ENCODE peak calls at places on chromosomes 6 and 20, in seven cellular contexts. S is mesendoderm; R is fibroblast of lung; X is mesenchymal stem cell; M is neural progenitor cell; H is cardiac fibroblast; A is naive thymus-derived CD4-positive, alpha-beta T cell. E is an unnamed sample.

GRCh38 chr20:8749101-8749500 is 319.8 kb upstream of the PLCB4 start:
- DNase-seq in A (no peak), H (peak), R (peak), M (no peak), S (no peak), X (no peak), E (no peak)

GRCh38 chr6:116108836-116109235 is 8.2 kb downstream of the NT5DC1 start:
- DNase-seq in R (no peak), A (no peak), M (no peak), H (no peak), S (peak), X (peak), E (no peak)

GRCh38 chr6:136566007-136566487 is 15.8 kb upstream of the MAP7 start:
- DNase-seq in R (no peak), X (no peak), A (no peak), M (no peak), H (no peak), S (no peak), E (no peak)

GRCh38 chr6:38184041-38184779 is 364.7 kb downstream of the ZFAND3 start:
- DNase-seq in H (no peak), A (no peak), X (no peak), R (no peak), S (no peak), M (no peak), E (no peak)

GRCh38 chr20:8309638-8310037 is 177.6 kb downstream of the PLCB1 start:
- DNase-seq in S (peak), R (peak), H (peak), M (peak), X (no peak), A (no peak), E (no peak)

GRCh38 chr20:25199473-25200265 is 4.2 kb downstream of the ENTPD6 start:
- DNase-seq in A (no peak), M (no peak), R (no peak), S (no peak), H (no peak), X (no peak), E (no peak)

GRCh38 chr6:92376711-92377110 is 1042.6 kb downstream of the EPHA7 start:
- DNase-seq in M (no peak), S (no peak), A (no peak), R (peak), X (peak), H (no peak), E (no peak)

GRCh38 chr6:6885521-6886088 is 222.2 kb upstream of the RREB1 start:
- DNase-seq in X (peak), M (no peak), S (no peak), A (no peak), R (no peak), H (no peak), E (no peak)

GRCh38 chr20:60310551-60310950 is 352.3 kb downstream of the CDH26 start:
- DNase-seq in H (no peak), S (no peak), X (no peak), A (no peak), M (no peak), R (no peak), E (no peak)

GRCh38 chr20:50992733-50993457 is 30.0 kb downstream of the KCNG1 start:
- DNase-seq in X (peak), R (peak), M (peak), H (peak), S (peak), A (peak), E (peak)

GRCh38 chr20:59751075-59751711 is 146.9 kb downstream of the PHACTR3 start:
- DNase-seq in M (peak), X (no peak), H (peak), A (no peak), R (peak), S (peak), E (peak)

GRCh38 chr20:16575390-16576140 is 2.3 kb upstream of the KIF16B start:
- DNase-seq in A (no peak), X (no peak), M (peak), R (no peak), H (no peak), S (peak), E (no peak)

GRCh38 chr6:166165558-166166313 is 1.9 kb downstream of the TBXT start:
- DNase-seq in M (no peak), H (no peak), X (no peak), S (peak), R (no peak), A (no peak), E (no peak)

DNA sequence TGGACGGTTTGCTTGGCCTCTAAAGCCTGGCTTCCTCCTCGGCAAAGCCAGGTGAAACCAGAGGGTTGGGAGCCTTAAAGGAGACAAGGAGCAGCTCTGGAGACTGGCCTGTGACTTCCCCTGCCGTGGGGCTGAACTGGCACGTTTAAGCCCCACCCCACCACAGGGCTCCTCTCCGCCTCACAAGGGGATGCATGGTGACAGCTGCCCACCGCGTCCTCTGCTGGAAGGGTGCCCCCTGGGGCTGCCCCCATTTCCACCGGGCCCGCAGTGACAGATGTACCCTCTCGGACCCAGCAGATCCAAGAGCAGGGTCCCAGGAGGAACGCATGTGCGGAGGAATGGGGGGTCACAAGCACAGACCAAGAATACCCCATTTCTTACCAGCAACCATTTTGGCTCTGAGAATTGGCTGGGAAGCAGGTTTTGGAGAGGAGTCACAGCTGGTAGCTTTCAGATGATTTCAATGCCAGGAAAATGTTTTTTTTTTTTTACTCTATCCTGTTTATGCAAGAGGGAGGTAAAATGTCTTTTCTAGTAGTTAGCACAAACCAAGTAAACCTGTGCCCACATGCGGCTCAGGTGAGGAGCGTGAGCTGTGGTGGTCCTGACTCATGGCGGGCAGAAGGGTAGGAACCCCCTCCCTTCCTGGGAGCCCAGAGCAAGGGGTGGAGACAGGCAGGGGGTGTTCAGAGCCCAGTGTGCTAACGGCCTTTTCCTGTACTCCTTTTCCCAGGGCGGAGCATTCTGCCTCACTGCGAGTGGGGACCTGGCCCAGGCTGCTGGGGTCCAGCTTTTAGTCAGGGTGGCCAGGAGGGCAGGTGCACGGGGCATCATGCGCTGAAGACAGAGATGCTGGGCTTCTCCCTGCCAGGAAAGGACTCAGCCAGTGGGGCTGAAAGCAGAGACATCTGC is 33.0 kb downstream of the FRMD1 start:
- DNase-seq in M (no peak), H (peak), X (no peak), S (no peak), R (no peak), A (no peak), E (no peak)
- H3K4me3 ChIP-seq in M (no peak), H (no peak), X (no peak), S (no peak), R (no peak), A (no peak), E (no peak)

GRCh38 chr6:32637883-32638282 is 677 bp downstream of the HLA-DQA1 start:
- DNase-seq in X (no peak), A (no peak), H (no peak), R (no peak), S (no peak), M (no peak), E (no peak)
- H3K4me3 ChIP-seq in X (no peak), A (no peak), H (no peak), R (no peak), S (no peak), M (no peak), E (no peak)

GRCh38 chr6:45185403-45186251 is 142.5 kb upstream of the RUNX2 start:
- DNase-seq in M (no peak), H (peak), A (no peak), X (no peak), S (no peak), R (peak), E (peak)
- H3K4me3 ChIP-seq in M (no peak), H (no peak), A (no peak), X (no peak), S (no peak), R (no peak), E (no peak)

GRCh38 chr6:31578461-31579118 is 3.2 kb downstream of the TNF start:
- DNase-seq in A (no peak), X (peak), M (no peak), R (no peak), S (peak), H (no peak), E (no peak)
- H3K4me3 ChIP-seq in A (peak), X (no peak), M (no peak), R (no peak), S (no peak), H (no peak), E (no peak)

GRCh38 chr6:30511147-30511546 is 21.8 kb downstream of the HLA-E start:
- DNase-seq in A (no peak), H (no peak), M (no peak), X (no peak), R (no peak), S (no peak), E (no peak)

GRCh38 chr6:30513451-30513850 is 24.1 kb downstream of the HLA-E start:
- DNase-seq in R (no peak), X (no peak), A (no peak), M (no peak), S (no peak), H (no peak), E (no peak)

GRCh38 chr6:30515967-30516753 is 26.9 kb downstream of the HLA-E start:
- DNase-seq in M (peak), R (peak), H (peak), X (peak), S (peak), A (peak), E (peak)

GRCh38 chr6:30518505-30518850 is 29.2 kb downstream of the HLA-E start:
- DNase-seq in X (no peak), H (no peak), A (peak), R (no peak), M (no peak), S (no peak), E (peak)

GRCh38 chr6:30515106-30515505 is 25.8 kb downstream of the HLA-E start:
- DNase-seq in X (no peak), M (peak), S (no peak), A (no peak), R (no peak), H (no peak), E (no peak)
- H3K4me3 ChIP-seq in X (no peak), M (no peak), S (no peak), A (no peak), R (no peak), H (no peak), E (no peak)

GRCh38 chr20:37914672-37915433 is 11.9 kb downstream of the VSTM2L start:
- DNase-seq in M (peak), S (peak), H (no peak), A (peak), R (no peak), X (peak), E (no peak)

GRCh38 chr20:37915434-37915787 is 12.5 kb downstream of the VSTM2L start:
- DNase-seq in R (no peak), S (no peak), M (no peak), A (no peak), H (no peak), X (no peak), E (no peak)

GRCh38 chr20:37914367-37914671 is 11.4 kb downstream of the VSTM2L start:
- DNase-seq in X (no peak), M (no peak), A (no peak), H (no peak), R (no peak), S (no peak), E (no peak)

GRCh38 chr20:37917436-37917835 is 14.5 kb downstream of the VSTM2L start:
- DNase-seq in M (peak), S (no peak), A (no peak), X (no peak), R (no peak), H (no peak), E (no peak)

DNA sequence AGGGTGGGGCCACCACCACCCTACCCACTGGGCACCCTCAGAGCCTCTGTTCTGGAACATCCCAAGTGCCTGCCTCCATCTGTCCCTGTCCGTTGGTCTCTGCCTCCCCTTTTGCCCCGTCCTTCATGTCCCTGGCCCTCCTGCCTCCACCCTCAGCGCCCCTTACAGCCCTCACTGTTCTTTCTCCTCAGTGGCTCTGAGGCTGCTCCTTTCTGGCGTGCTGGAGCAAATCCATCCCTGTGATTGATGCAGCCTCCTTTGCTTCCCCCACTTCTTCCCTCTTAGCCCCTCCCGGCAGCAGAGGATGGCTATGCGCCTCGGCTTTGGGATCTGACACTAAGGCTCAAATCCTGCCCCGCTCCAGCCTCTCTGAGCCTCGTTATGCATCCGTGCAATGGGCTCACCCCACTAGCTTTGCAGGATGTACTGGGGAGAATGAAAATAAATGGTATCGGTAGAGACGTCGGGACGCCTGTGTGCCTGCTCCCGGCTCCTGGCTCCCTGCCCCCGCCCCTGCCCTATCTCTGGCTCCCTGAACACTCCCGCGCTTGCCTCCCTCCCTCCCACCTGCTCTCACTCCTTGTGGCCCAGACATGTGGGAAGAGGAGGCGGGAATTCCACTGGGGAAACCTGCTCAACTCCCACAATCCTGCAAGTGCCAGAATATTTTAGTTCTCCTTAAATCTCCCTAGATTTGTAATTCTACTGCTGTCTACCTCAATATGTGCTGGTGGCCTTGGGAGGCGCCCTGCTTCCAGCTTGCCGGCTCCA is 13.1 kb downstream of the VSTM2L start:
- DNase-seq in H (no peak), X (no peak), R (no peak), S (peak), M (peak), A (no peak), E (no peak)
- H3K4me3 ChIP-seq in H (no peak), X (no peak), R (no peak), S (no peak), M (peak), A (no peak), E (no peak)

GRCh38 chr6:27096834-27097511 is 150.5 kb upstream of the PRSS16 start:
- DNase-seq in A (no peak), H (peak), R (peak), X (peak), S (peak), M (peak), E (no peak)

GRCh38 chr6:27091661-27092315 is 155.7 kb upstream of the PRSS16 start:
- DNase-seq in R (peak), X (peak), H (peak), A (no peak), M (peak), S (peak), E (peak)

GRCh38 chr6:27095914-27096313 is 151.6 kb upstream of the PRSS16 start:
- DNase-seq in M (no peak), R (no peak), S (no peak), A (no peak), X (no peak), H (no peak), E (no peak)

GRCh38 chr6:27088068-27088467 is 159.4 kb upstream of the PRSS16 start:
- DNase-seq in M (no peak), A (no peak), S (no peak), R (no peak), X (no peak), H (no peak), E (no peak)

GRCh38 chr6:27092316-27092692 is 155.2 kb upstream of the PRSS16 start:
- DNase-seq in A (no peak), X (no peak), M (no peak), R (no peak), H (peak), S (no peak), E (no peak)
- H3K4me3 ChIP-seq in A (peak), X (peak), M (peak), R (peak), H (peak), S (peak), E (peak)

GRCh38 chr20:49280463-49281058 is 2.7 kb upstream of the ZNFX1 start:
- DNase-seq in H (no peak), X (peak), R (no peak), M (no peak), A (no peak), S (peak), E (no peak)
- H3K4me3 ChIP-seq in H (peak), X (no peak), R (peak), M (peak), A (peak), S (peak), E (peak)

GRCh38 chr20:21741266-21741665 is 35.8 kb downstream of the PAX1 start:
- DNase-seq in X (no peak), A (no peak), H (no peak), S (no peak), M (no peak), R (no peak), E (no peak)
- H3K4me3 ChIP-seq in X (no peak), A (no peak), H (no peak), S (no peak), M (no peak), R (no peak), E (no peak)

GRCh38 chr6:81749704-81750103 is 2.8 kb downstream of the TENT5A start:
- DNase-seq in R (peak), H (peak), A (no peak), M (no peak), S (no peak), X (peak), E (no peak)

GRCh38 chr6:81748946-81749345 is 3.5 kb downstream of the TENT5A start:
- DNase-seq in H (peak), X (peak), R (peak), S (no peak), M (no peak), A (no peak), E (no peak)

GRCh38 chr6:81750660-81751387 is 1.7 kb downstream of the TENT5A start:
- DNase-seq in R (peak), A (no peak), X (no peak), H (peak), S (peak), M (peak), E (no peak)

GRCh38 chr6:81751388-81752083 is 945 bp downstream of the TENT5A start:
- DNase-seq in A (peak), M (peak), X (peak), S (peak), H (peak), R (peak), E (no peak)

GRCh38 chr6:81750201-81750600 is 2.3 kb downstream of the TENT5A start:
- DNase-seq in X (no peak), R (no peak), H (no peak), M (no peak), S (no peak), A (no peak), E (no peak)
- H3K4me3 ChIP-seq in X (no peak), R (peak), H (peak), M (peak), S (no peak), A (no peak), E (no peak)

E was measured in Jurkat, Clone E6-1.